ENCODE peak calls at places on chromosomes 13 and 19, in six cellular contexts. G is heart left ventricle; T is Caco-2; O is CD8-positive, alpha-beta T cell; Z is psoas muscle; E is AG04450. V is an unnamed sample. For H3K9me3, the result is how much of the 10 kb centered on the place peaks cover.

GRCh38 chr19:30449673-30450072 is 77.5 kb downstream of the ZNF536 start:
- DNase-seq in G (no peak), T (no peak), O (no peak), Z (no peak), E (no peak), V (no peak)

GRCh38 chr19:45577111-45577905 is 7.3 kb downstream of the OPA3 start:
- DNase-seq in G (peak), T (peak), O (no peak), Z (peak), E (peak), V (peak)

GRCh38 chr13:21736926-21737325 is 66.1 kb downstream of the FGF9 start:
- DNase-seq in G (no peak), T (no peak), O (no peak), Z (no peak), E (no peak), V (no peak)

GRCh38 chr13:114234266-114234644 is 442 bp upstream of the CDC16 start:
- DNase-seq in G (no peak), T (no peak), O (no peak), Z (no peak), E (no peak), V (no peak)

GRCh38 chr13:108120332-108120731 is 95.0 kb downstream of the LIG4 start:
- DNase-seq in G (no peak), T (no peak), O (no peak), Z (no peak), E (no peak), V (no peak)

GRCh38 chr13:93326427-93326826 is 99.8 kb downstream of the GPC6 start:
- DNase-seq in G (no peak), T (no peak), O (no peak), Z (no peak), E (no peak), V (no peak)

GRCh38 chr19:6020972-6021805 is 43.2 kb upstream of the RANBP3 start:
- DNase-seq in G (no peak), T (no peak), O (no peak), Z (no peak), E (no peak), V (no peak)

GRCh38 chr19:8654591-8655339 is 24.3 kb downstream of the NFILZ start:
- DNase-seq in G (no peak), T (peak), O (peak), Z (peak), E (no peak), V (no peak)

GRCh38 chr13:79490846-79491245 is 9.9 kb downstream of the NDFIP2 start:
- DNase-seq in G (no peak), T (no peak), O (no peak), Z (no peak), E (no peak), V (no peak)

GRCh38 chr13:79490326-79490725 is 9.4 kb downstream of the NDFIP2 start:
- DNase-seq in G (no peak), T (no peak), O (no peak), Z (no peak), E (no peak), V (no peak)

GRCh38 chr13:79491715-79492114 is 10.8 kb downstream of the NDFIP2 start:
- DNase-seq in G (no peak), T (no peak), O (no peak), Z (no peak), E (no peak), V (no peak)

GRCh38 chr13:79492918-79493594 is 12.1 kb downstream of the NDFIP2 start:
- DNase-seq in G (no peak), T (no peak), O (no peak), Z (no peak), E (no peak), V (no peak)

DNA sequence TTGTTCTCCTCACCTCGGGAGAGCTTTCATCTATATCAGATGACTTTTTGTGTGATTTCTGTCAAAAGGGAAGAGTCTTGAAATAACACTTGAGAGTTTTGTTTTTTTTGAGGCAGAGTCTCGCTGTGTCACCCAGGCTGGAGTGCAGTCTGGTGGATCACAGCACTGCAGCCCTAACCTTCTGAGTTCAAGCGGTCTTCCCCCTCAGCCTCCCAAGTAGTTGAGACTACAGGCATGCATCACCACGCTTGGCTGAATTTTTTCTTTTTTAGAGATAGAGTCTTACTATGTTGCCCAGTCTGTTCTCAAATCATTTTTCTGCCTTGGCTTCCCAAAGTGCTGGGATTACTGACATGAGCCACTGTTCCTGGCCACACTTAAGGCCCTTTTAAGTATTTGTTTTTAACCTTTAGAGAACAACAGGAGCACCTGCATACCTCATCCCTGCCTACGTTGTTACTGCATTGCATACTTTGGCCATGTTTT is 11.4 kb downstream of the NDFIP2 start:
- DNase-seq in G (no peak), T (no peak), O (no peak), Z (no peak), E (no peak), V (no peak)
- H3K4me3 ChIP-seq in G (no peak), T (no peak), O (no peak), Z (no peak), E (no peak), V (no peak)

GRCh38 chr19:52066258-52066866 is 17.7 kb upstream of the ZNF432 start:
- DNase-seq in G (no peak), T (no peak), O (no peak), Z (no peak), E (no peak), V (no peak)
- H3K9me3 ChIP-seq in G (half or more), T (half or more), O (half or more), Z (half or more), E (half or more), V (under half)

DNA sequence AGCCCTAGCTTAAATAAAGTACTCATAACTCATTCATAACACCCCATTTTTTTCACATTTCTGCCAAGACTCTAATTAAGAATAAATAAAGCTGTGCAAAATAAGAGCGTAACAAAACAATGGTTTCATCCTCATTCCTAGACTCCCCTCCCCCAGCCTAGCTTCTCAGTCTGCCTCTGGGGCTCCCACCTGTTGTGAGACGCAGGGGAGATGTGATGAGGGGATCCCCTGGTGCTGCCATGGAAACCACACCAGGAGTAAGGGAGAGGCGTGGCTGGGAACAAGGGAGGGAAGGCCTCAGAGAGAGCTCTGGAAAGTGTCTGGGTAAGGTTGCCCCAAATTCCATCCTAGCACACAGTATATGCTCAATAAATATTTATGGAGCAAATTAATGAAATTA is 93.3 kb upstream of the USP29 start:
- DNase-seq in G (no peak), T (no peak), O (no peak), Z (no peak), E (no peak), V (no peak)
- TF ChIP-seq CTCF in G (no peak), T (no peak), O (no peak), Z (no peak), E (no peak), V (no peak)

DNA sequence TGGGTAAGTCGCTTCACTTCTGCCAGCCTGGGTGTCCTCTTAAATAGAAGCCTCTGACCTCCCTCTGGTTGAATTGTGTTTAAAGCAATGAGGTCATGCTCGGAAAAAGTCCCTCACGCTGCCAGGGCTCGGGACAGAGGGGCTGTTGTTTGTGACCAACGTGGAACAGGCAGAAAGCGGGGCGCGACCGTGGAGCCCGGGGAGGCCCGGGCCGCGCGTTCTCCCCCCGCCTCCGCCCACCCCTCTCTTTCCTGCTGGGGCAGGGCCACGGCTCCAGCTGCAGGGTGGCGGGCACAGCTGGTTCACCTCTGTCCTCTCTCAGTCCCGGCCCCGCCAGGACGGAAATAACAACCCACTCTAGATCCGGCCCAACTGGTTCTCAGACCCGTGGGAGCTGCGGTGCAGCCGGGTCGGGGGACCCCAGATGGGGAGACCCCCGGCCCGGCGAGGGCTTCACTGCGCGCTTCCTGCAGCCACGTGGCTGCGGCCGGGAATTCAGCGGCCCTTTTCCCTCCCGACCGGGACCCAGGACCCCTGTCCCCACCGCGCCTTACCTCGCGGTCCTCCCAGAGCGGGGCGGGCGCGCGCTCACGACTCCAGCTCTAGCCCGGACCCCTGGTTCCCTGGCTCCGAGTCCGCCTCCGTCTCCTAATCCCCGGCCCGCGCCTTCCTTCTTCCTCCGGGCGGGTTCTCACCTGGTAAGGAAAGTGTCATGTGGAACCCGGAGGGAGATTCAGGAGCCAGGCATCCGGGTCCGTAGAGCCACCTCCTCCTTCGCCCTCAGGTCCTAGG is 1.9 kb downstream of the CDC42EP5 start:
- DNase-seq in G (peak), T (no peak), O (no peak), Z (peak), E (no peak), V (no peak)
- H3K4me3 ChIP-seq in G (peak), T (peak), O (no peak), Z (peak), E (peak), V (peak)

GRCh38 chr13:112466132-112467025 is 90.2 kb downstream of the SPACA7 start:
- DNase-seq in G (no peak), T (no peak), O (no peak), Z (no peak), E (no peak), V (no peak)
- H3K9me3 ChIP-seq in G (under half), T (under half), O (under half), Z (under half), E (under half), V (under half)

DNA sequence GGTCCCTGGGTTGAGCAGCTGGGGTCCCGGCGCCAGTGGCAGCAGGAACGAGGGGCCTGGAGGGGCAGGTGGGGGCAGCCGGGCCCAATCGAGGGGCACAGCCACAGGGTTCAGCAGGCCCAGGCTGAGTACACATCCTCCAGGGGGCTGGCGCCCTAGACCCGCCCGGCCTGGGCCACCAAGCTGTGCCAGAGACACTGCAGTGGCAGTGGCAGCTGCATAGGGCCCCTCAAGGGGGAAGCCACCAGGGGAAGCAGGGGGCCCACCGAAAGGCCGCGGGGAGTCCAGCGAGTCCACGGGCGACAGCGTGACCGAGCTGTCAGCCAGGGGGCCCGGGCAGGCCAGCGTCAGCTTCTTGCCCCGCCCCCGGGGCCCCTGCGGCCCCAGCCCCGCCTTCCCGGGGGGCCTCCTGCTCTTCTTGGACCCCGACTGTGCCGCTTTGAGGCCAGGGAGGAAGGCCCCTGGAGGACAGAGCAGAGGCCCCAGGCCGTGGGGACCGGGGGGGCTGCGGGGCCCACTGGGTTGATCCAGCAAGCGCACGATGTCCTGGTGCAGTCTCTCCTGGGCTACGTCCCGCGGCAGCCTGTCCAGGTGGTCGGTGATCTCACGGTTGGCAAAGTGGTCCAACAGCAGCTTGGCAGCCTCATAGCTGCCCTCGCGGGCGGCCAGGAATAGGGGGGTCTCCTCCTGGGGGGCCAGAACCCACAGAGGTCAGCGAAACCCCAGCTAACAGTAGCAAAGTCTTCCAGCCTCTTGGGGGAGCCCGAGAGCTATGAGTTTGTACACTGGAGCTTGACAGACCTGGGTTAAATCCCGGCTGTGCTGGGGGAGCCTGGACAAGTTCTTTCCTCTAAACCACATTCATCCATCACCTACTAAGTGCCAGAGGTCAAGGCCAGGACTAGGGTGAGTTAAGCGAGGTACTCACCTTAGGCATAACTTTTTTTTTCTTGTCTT is 39.5 kb downstream of the NOTCH3 start:
- DNase-seq in G (no peak), T (no peak), O (no peak), Z (no peak), E (no peak), V (no peak)
- TF ChIP-seq CTCF in G (peak), T (peak), O (no peak), Z (no peak), E (peak), V (no peak)

DNA sequence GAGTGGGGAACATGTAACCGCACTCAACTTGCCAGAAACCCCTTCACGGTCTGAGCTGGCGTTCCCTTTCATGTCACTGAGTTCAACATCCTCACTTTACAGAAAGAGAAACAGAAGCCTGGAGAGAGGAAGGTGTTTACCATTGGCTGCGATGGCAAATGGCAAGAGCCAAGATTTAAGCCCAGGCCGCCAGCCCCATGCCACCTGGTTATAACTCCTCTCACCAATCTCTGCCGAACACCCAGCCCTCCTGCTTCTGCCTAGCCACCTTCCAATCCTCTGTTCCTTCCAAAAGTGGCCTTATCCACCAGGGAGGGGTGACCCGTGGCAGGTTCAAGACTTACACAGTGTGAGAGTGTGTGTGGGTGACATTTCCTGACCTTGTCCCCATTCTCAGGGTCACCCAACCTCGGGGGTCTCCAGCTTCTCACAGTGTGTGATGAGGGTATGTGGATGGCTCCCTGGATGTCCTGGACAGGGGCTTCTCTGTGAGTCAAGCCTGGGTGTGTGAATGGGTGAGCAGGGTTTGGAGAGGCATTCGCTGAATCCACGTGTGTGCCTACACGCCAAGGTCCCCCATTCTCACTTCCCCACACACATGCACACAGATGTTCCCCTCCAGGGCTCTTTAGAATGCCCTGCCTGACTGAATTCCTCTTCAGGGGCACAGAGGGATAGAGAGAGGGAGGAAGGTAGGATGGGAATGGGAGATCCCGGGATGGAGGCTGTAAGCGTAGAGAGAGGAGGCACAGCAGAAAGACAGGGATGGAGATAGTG is 1.2 kb downstream of the CADM4 start:
- DNase-seq in G (no peak), T (no peak), O (no peak), Z (no peak), E (no peak), V (no peak)
- H3K4me3 ChIP-seq in G (no peak), T (no peak), O (no peak), Z (peak), E (no peak), V (peak)

DNA sequence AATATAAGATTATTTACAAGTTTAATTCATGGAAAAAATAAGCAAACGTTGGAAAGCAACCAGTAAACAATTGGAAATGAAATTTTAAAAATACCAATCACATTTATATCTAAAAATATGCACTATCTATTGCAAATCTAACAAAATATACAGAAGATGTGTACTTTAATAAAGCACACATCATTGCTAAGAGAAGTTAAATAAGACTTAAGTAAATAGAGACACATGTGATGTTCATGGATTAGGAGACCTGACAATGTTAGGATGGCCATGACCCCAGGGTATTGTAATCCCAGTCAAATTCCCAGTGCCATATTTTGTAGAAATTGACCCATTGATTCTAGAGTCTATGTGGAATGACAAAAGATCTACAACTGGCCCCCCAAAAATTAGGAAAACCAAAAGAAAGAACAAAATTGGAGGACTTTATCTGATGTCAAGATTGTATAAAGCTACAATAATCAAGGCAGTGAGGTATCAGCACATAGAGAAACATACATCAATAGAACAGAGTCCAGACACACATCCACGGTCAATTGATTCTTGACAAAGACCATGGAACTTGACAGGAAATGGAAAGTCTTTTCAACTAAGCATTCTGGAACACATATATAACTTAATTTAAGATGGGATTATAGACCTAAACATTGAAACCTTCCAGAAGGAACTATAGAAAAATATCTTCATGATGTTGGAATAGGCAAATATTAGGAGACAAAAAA is 90.8 kb upstream of the USP29 start:
- DNase-seq in G (no peak), T (no peak), O (no peak), Z (no peak), E (no peak), V (no peak)
- H3K9me3 ChIP-seq in G (under half), T (under half), O (under half), Z (under half), E (half or more), V (under half)

GRCh38 chr13:62119739-62120700 is 704.4 kb upstream of the PCDH20 start:
- DNase-seq in G (no peak), T (no peak), O (no peak), Z (no peak), E (no peak), V (no peak)
- TF ChIP-seq CTCF in G (peak), T (peak), O (no peak), Z (peak), E (peak), V (no peak)

V was measured in gastrocnemius medialis.